ENCODE peak calls at places on chromosomes 1 and 21, in five cellular contexts. W, A, U, N and F are unnamed samples.

GRCh38 chr1:169586067-169586394 is 250 bp downstream of the F5 start:
- DNase-seq in W (no peak), A (no peak), U (no peak), N (no peak), F (no peak)

GRCh38 chr1:19344831-19345230 is 32.7 kb downstream of the SLC66A1 start:
- DNase-seq in W (no peak), A (no peak), U (no peak), N (no peak), F (no peak)

GRCh38 chr1:89149229-89149628 is 23.3 kb upstream of the GBP2 start:
- DNase-seq in W (peak), A (no peak), U (peak), N (no peak), F (peak)

GRCh38 chr1:1092149-1092855 is 18.2 kb upstream of the RNF223 start:
- DNase-seq in W (no peak), A (no peak), U (no peak), N (no peak), F (no peak)

GRCh38 chr1:27755286-27755685 is 17.7 kb upstream of the STX12 start:
- DNase-seq in W (no peak), A (no peak), U (no peak), N (no peak), F (no peak)

GRCh38 chr21:31624961-31625491 is 34.5 kb upstream of the SOD1 start:
- DNase-seq in W (no peak), A (no peak), U (no peak), N (no peak), F (no peak)

GRCh38 chr1:15953791-15954201 is 22.1 kb downstream of the ZBTB17 start:
- DNase-seq in W (peak), A (no peak), U (no peak), N (no peak), F (no peak)

GRCh38 chr1:182191716-182192115 is 130.2 kb upstream of the ZNF648 start:
- DNase-seq in W (no peak), A (no peak), U (no peak), N (no peak), F (no peak)

GRCh38 chr1:236451796-236452373 is 57.8 kb downstream of the EDARADD start:
- DNase-seq in W (no peak), A (peak), U (peak), N (no peak), F (peak)

GRCh38 chr1:32406629-32407111 is 12.4 kb upstream of the BSDC1 start:
- DNase-seq in W (no peak), A (no peak), U (no peak), N (no peak), F (no peak)

GRCh38 chr1:206631085-206631509 is 4.2 kb upstream of the DYRK3 start:
- DNase-seq in W (peak), A (peak), U (peak), N (peak), F (peak)

GRCh38 chr1:230327892-230328284 is 98.2 kb downstream of the PGBD5 start:
- DNase-seq in W (peak), A (peak), U (peak), N (no peak), F (peak)

GRCh38 chr1:169013821-169014220 is 92.7 kb upstream of the ATP1B1 start:
- DNase-seq in W (no peak), A (no peak), U (no peak), N (no peak), F (no peak)

GRCh38 chr1:30550365-30551220 is 172.8 kb downstream of the MATN1 start:
- DNase-seq in W (no peak), A (no peak), U (no peak), N (no peak), F (no peak)

GRCh38 chr1:77387553-77387952 is 105.7 kb downstream of the AK5 start:
- DNase-seq in W (no peak), A (no peak), U (no peak), N (no peak), F (no peak)

GRCh38 chr21:43297989-43298388 is 128.9 kb downstream of the SIK1 start:
- DNase-seq in W (no peak), A (no peak), U (no peak), N (no peak), F (no peak)

GRCh38 chr1:241895013-241895412 is 47.0 kb downstream of the EXO1 start:
- DNase-seq in W (peak), A (no peak), U (no peak), N (no peak), F (no peak)

GRCh38 chr1:174964261-174964984 is 35.3 kb upstream of the CACYBP start:
- DNase-seq in W (peak), A (no peak), U (peak), N (no peak), F (no peak)

GRCh38 chr1:62250126-62250726 is 55.6 kb downstream of the L1TD1 start:
- DNase-seq in W (no peak), A (no peak), U (no peak), N (no peak), F (no peak)

GRCh38 chr1:95023399-95024050 is 49.2 kb downstream of the ALG14 start:
- DNase-seq in W (peak), A (peak), U (peak), N (no peak), F (peak)

GRCh38 chr1:205506409-205507196 is 2.1 kb downstream of the CDK18 start:
- DNase-seq in W (no peak), A (no peak), U (no peak), N (no peak), F (no peak)

GRCh38 chr1:234721476-234722266 is 111.7 kb upstream of the IRF2BP2 start:
- DNase-seq in W (peak), A (no peak), U (peak), N (peak), F (no peak)

GRCh38 chr1:223704921-223705878 is 7.1 kb upstream of the CAPN2 start:
- DNase-seq in W (peak), A (no peak), U (no peak), N (no peak), F (peak)

GRCh38 chr1:162144853-162145252 is 75.4 kb downstream of the NOS1AP start:
- DNase-seq in W (no peak), A (no peak), U (no peak), N (no peak), F (no peak)

GRCh38 chr1:8252266-8252951 is 65.5 kb upstream of the SLC45A1 start:
- DNase-seq in W (no peak), A (no peak), U (no peak), N (no peak), F (no peak)

GRCh38 chr1:225871374-225872074 is 10.7 kb downstream of the TMEM63A start:
- DNase-seq in W (peak), A (no peak), U (no peak), N (no peak), F (no peak)

GRCh38 chr1:1041092-1041503 is 21.2 kb downstream of the AGRN start:
- DNase-seq in W (no peak), A (no peak), U (no peak), N (no peak), F (no peak)

GRCh38 chr1:203112451-203112850 is 15.1 kb upstream of the ADORA1 start:
- DNase-seq in W (peak), A (no peak), U (no peak), N (no peak), F (no peak)

GRCh38 chr1:211830330-211831142 is at the start of gene LPGAT1:
- DNase-seq in W (peak), A (peak), U (peak), N (no peak), F (peak)

GRCh38 chr1:168966217-168966616 is 140.3 kb upstream of the ATP1B1 start:
- DNase-seq in W (no peak), A (no peak), U (no peak), N (no peak), F (no peak)